ENCODE peak calls at places on chromosomes 2 and 18, in six cellular contexts. R is A549, Q is tibial artery, I is pancreas, S is upper lobe of right lung, F is right lobe of liver. N is an unnamed sample.

GRCh38 chr2:18546586-18546985 is 13.9 kb downstream of the RDH14 start:
- DNase-seq in I (no peak), Q (no peak), R (no peak), S (no peak), F (no peak), N (no peak)

GRCh38 chr2:100733344-100734187 is 86.4 kb upstream of the NPAS2 start:
- DNase-seq in R (peak), I (no peak), S (peak), Q (no peak), F (peak), N (peak)

GRCh38 chr2:175441361-175441760 is 259.9 kb upstream of the ATP5MC3 start:
- DNase-seq in S (no peak), Q (no peak), I (no peak), R (no peak), F (no peak), N (no peak)

GRCh38 chr18:44079602-44080001 is 601.1 kb upstream of the SETBP1 start:
- DNase-seq in I (no peak), F (no peak), S (no peak), Q (no peak), R (no peak), N (no peak)

GRCh38 chr18:56389190-56389589 is 249.2 kb downstream of the TXNL1 start:
- DNase-seq in R (no peak), I (no peak), F (no peak), S (no peak), Q (no peak), N (no peak)

GRCh38 chr2:42569116-42569711 is 782 bp downstream of the MTA3 start:
- DNase-seq in I (no peak), F (no peak), Q (no peak), S (no peak), R (peak), N (no peak)

GRCh38 chr2:236569593-236569973 is at the start of gene ACKR3:
- DNase-seq in R (peak), I (peak), Q (peak), S (peak), F (peak), N (peak)

GRCh38 chr18:49476664-49477411 is 10.2 kb downstream of the C18orf32 start:
- DNase-seq in R (peak), F (no peak), Q (no peak), I (no peak), S (peak), N (no peak)

GRCh38 chr2:216691210-216691741 is 4.1 kb downstream of the IGFBP5 start:
- DNase-seq in F (no peak), Q (peak), I (no peak), S (peak), R (no peak), N (peak)

GRCh38 chr2:135617501-135618015 is 86.3 kb downstream of the R3HDM1 start:
- DNase-seq in I (no peak), S (no peak), F (no peak), R (no peak), Q (no peak), N (no peak)

GRCh38 chr2:238458641-238459040 is 31.9 kb downstream of the ASB1 start:
- DNase-seq in S (no peak), R (no peak), Q (peak), I (no peak), F (no peak), N (peak)

GRCh38 chr2:238457927-238458324 is 31.2 kb downstream of the ASB1 start:
- DNase-seq in S (no peak), I (no peak), Q (no peak), R (no peak), F (no peak), N (no peak)

GRCh38 chr2:238456966-238457926 is 30.5 kb downstream of the ASB1 start:
- DNase-seq in Q (no peak), S (no peak), I (no peak), R (no peak), F (no peak), N (peak)

GRCh38 chr2:238453842-238454241 is 27.1 kb downstream of the ASB1 start:
- DNase-seq in I (no peak), Q (no peak), S (no peak), R (no peak), F (no peak), N (no peak)

DNA sequence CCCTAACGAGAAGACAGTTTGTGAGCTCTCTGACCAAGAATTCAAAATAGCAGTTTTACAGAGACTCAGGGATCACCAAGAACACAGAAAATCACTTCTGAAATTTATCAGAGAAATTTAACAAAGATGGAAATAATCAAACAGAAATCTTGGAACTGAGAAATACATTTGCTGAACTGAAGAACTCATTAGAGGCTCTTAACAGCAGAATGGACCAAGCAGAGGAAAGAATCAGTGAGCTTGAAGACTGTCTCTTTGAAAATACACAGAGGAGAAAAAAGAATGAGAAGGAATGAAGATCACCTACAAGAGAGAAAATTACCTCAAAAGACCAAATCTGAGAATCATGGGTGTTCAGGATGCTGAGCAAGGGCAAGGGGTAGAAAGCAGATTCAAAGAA is 29.7 kb downstream of the ASB1 start:
- DNase-seq in Q (no peak), S (no peak), F (no peak), R (no peak), I (no peak), N (no peak)
- TF ChIP-seq CTCF in Q (no peak), S (no peak), F (no peak), R (no peak), I (no peak), N (no peak)

DNA sequence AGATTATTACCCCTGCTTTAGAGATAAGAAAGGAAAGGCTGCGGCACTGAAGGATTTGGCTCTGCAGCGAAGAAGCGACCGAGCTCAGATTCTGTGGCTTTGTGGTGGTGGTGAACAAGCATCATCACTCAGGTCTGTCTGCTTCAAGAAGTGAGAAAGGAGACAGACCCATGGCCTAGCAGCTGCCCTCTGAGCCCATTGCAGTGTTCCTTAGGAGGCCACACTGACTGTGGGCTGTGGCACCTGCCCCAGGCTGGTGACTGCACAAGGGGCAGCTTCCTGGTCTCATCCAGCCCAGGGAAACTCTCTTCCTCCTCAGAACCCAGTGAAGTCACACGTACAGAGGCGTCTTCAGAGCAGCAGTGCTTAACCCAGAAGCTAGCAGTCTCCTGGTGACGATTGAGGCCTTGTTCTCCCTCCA is 22.3 kb downstream of the BIN1 start:
- DNase-seq in I (no peak), F (no peak), Q (no peak), R (no peak), S (no peak), N (peak)
- H3K27ac ChIP-seq in I (no peak), F (no peak), Q (no peak), R (peak), S (peak), N (peak)

GRCh38 chr18:75467396-75467795 is 39.9 kb upstream of the SMIM21 start:
- DNase-seq in I (no peak), Q (no peak), F (no peak), S (no peak), R (no peak), N (no peak)
- TF ChIP-seq CTCF in I (no peak), Q (no peak), F (no peak), S (no peak), R (no peak), N (no peak)

DNA sequence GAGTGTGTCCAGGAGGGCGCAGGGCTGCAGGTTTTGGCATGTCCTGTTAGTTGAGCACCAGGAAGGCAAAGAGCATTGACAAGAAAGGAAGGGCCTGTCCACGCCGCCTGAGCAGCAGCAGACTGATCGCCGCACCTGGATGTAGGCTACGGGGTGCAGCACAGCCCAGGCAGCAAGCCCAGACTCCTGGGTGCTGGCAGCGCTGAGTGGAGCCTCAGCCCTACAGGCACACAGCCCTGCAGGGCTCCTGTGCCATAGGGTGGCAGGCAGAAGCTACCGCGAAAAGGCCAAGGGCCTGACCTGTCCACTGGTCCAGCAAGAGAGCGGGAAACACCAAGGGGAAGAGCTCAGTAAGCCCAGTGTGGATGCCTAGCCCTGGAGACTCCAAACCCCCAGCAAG is 198.0 kb downstream of the HDAC4 start:
- DNase-seq in I (no peak), F (no peak), S (peak), R (no peak), Q (peak), N (no peak)
- H3K27ac ChIP-seq in I (no peak), F (no peak), S (no peak), R (no peak), Q (no peak), N (peak)

N was measured in psoas muscle.